ENCODE peak calls at places on chromosomes 2 and 18, in six cellular contexts. C is K562, U is HCT116, X is body of pancreas, A is IMR-90, J is gastrocnemius medialis. P is an unnamed sample.

GRCh38 chr2:232456296-232457120 is 555 bp downstream of the ALPI start:
- DNase-seq in U (no peak), J (no peak), X (no peak), C (no peak), A (no peak), P (no peak)

GRCh38 chr2:189217546-189217945 is 38.0 kb upstream of the COL5A2 start:
- DNase-seq in U (no peak), X (no peak), C (no peak), J (no peak), A (peak; percentile 84), P (no peak)

GRCh38 chr2:24613154-24613814 is 122.2 kb downstream of the NCOA1 start:
- DNase-seq in A (peak; percentile 76), C (peak; percentile 50), U (peak; percentile 24), J (peak; percentile 46), X (no peak), P (no peak)

GRCh38 chr2:69340101-69340775 is 46.8 kb downstream of the GFPT1 start:
- DNase-seq in C (no peak), A (peak; percentile 56), U (no peak), J (no peak), X (no peak), P (no peak)

GRCh38 chr2:100011272-100011711 is 131.1 kb downstream of the AFF3 start:
- DNase-seq in J (no peak), C (no peak), U (no peak), A (peak; percentile 99), X (no peak), P (no peak)

GRCh38 chr2:178874529-178875240 is 67.5 kb upstream of the TTN start:
- DNase-seq in A (no peak), J (peak; percentile 71), X (peak; percentile 46), U (no peak), C (no peak), P (no peak)

GRCh38 chr18:69444221-69444620 is 43.5 kb downstream of the DOK6 start:
- DNase-seq in C (no peak), A (no peak), X (no peak), U (no peak), J (no peak), P (no peak)

GRCh38 chr18:47944972-47945843 is 14.7 kb upstream of the SMAD2 start:
- DNase-seq in J (no peak), A (peak; percentile 25), X (no peak), C (peak; percentile 12), U (no peak), P (peak; percentile 31)

GRCh38 chr18:26083099-26083498 is 7.3 kb downstream of the SS18 start:
- DNase-seq in U (no peak), J (no peak), X (no peak), C (no peak), A (no peak), P (no peak)

GRCh38 chr2:20012282-20013060 is at the start of gene MATN3:
- DNase-seq in A (no peak), U (no peak), X (peak; percentile 53), J (no peak), C (peak; percentile 41), P (peak; percentile 59)

GRCh38 chr2:95327861-95328260 is 30.7 kb downstream of the KCNIP3 start:
- DNase-seq in X (no peak), C (no peak), U (no peak), J (no peak), A (no peak), P (no peak)

GRCh38 chr2:218658671-218659257 is 659 bp downstream of the ZNF142 start:
- DNase-seq in X (peak; percentile 51), A (peak; percentile 38), J (no peak), U (peak; percentile 66), C (peak; percentile 66), P (no peak)

GRCh38 chr2:48221846-48222516 is 308.0 kb upstream of the STON1 start:
- DNase-seq in A (no peak), U (no peak), C (no peak), X (no peak), J (no peak), P (no peak)

GRCh38 chr2:53901192-53901591 is 41.4 kb upstream of the GPR75 start:
- DNase-seq in J (no peak), C (no peak), X (no peak), A (no peak), U (no peak), P (no peak)

GRCh38 chr2:173747037-173747436 is 218.1 kb downstream of the SP3 start:
- DNase-seq in J (no peak), C (no peak), A (no peak), X (no peak), U (no peak), P (no peak)

GRCh38 chr18:57223160-57223870 is 76.4 kb downstream of the BOD1L2 start:
- DNase-seq in U (no peak), J (no peak), X (no peak), A (no peak), C (no peak), P (no peak)

GRCh38 chr2:63012541-63012940 is 38.1 kb upstream of the OTX1 start:
- DNase-seq in C (no peak), U (no peak), X (no peak), J (no peak), A (peak; percentile 61), P (no peak)

GRCh38 chr2:80496770-80497169 is 192.2 kb upstream of the LRRTM1 start:
- DNase-seq in X (no peak), J (no peak), C (no peak), U (no peak), A (peak; percentile 80), P (no peak)

GRCh38 chr2:46050489-46050888 is 246.7 kb upstream of the EPAS1 start:
- DNase-seq in J (no peak), C (no peak), A (no peak), X (no peak), U (no peak), P (no peak)

GRCh38 chr2:85106489-85107180 is 26.6 kb upstream of the TCF7L1 start:
- DNase-seq in J (no peak), X (no peak), A (peak; percentile 87), C (no peak), U (no peak), P (no peak)

GRCh38 chr18:32018331-32019250 is at the start of gene RNF125:
- DNase-seq in U (peak; percentile 87), X (peak; percentile 81), J (peak; percentile 41), C (peak; percentile 86), A (peak; percentile 68), P (peak; percentile 77)

GRCh38 chr18:45517181-45517741 is 98.0 kb upstream of the SLC14A2 start:
- DNase-seq in J (peak; percentile 67), X (peak; percentile 11), U (no peak), A (no peak), C (no peak), P (peak; percentile 17)

GRCh38 chr2:112021781-112022231 is 33.3 kb upstream of the TMEM87B start:
- DNase-seq in J (no peak), U (no peak), X (no peak), A (peak; percentile 45), C (peak; percentile 59), P (no peak)

GRCh38 chr2:185161701-185162100 is 563.4 kb downstream of the ZNF804A start:
- DNase-seq in C (no peak), J (no peak), X (no peak), U (no peak), A (no peak), P (no peak)
- H3K27me3 ChIP-seq in C (no peaks in the 10 kb centered on the region), J (no peaks in the 10 kb centered on the region), X (no peaks in the 10 kb centered on the region), U (no peaks in the 10 kb centered on the region), A (no peaks in the 10 kb centered on the region), P (no peaks in the 10 kb centered on the region)

GRCh38 chr2:235553291-235553690 is 59.4 kb downstream of the AGAP1 start:
- DNase-seq in U (no peak), C (no peak), X (no peak), A (no peak), J (no peak), P (no peak)

GRCh38 chr2:235553696-235554100 is 59.9 kb downstream of the AGAP1 start:
- DNase-seq in A (no peak), C (peak; percentile 17), J (no peak), U (no peak), X (peak; percentile 45), P (no peak)

GRCh38 chr2:235551965-235552364 is 58.1 kb downstream of the AGAP1 start:
- DNase-seq in X (peak; percentile 69), J (no peak), C (peak; percentile 35), U (peak; percentile 22), A (peak; percentile 48), P (peak; percentile 63)

GRCh38 chr2:235554385-235554784 is 60.5 kb downstream of the AGAP1 start:
- DNase-seq in X (no peak), J (no peak), A (no peak), C (no peak), U (no peak), P (no peak)

GRCh38 chr2:235552671-235553070 is 58.8 kb downstream of the AGAP1 start:
- DNase-seq in X (no peak), A (no peak), C (no peak), J (no peak), U (no peak), P (no peak)
- H3K4me1 ChIP-seq in X (peaks cover 55% of the 10 kb centered on the region), A (peaks cover 4% of the 10 kb centered on the region), C (peaks cover 5% of the 10 kb centered on the region), J (peaks cover 25% of the 10 kb centered on the region), U (peaks cover 22% of the 10 kb centered on the region), P (peaks cover 13% of the 10 kb centered on the region)

GRCh38 chr2:213021971-213022899 is 129.2 kb downstream of the IKZF2 start:
- DNase-seq in A (peak; percentile 75), X (no peak), U (no peak), C (no peak), J (no peak), P (no peak)
- TF ChIP-seq POLR2A in A (no peak), X (no peak), U (no peak), C (no peak), J (no peak), P (no peak)

DNA sequence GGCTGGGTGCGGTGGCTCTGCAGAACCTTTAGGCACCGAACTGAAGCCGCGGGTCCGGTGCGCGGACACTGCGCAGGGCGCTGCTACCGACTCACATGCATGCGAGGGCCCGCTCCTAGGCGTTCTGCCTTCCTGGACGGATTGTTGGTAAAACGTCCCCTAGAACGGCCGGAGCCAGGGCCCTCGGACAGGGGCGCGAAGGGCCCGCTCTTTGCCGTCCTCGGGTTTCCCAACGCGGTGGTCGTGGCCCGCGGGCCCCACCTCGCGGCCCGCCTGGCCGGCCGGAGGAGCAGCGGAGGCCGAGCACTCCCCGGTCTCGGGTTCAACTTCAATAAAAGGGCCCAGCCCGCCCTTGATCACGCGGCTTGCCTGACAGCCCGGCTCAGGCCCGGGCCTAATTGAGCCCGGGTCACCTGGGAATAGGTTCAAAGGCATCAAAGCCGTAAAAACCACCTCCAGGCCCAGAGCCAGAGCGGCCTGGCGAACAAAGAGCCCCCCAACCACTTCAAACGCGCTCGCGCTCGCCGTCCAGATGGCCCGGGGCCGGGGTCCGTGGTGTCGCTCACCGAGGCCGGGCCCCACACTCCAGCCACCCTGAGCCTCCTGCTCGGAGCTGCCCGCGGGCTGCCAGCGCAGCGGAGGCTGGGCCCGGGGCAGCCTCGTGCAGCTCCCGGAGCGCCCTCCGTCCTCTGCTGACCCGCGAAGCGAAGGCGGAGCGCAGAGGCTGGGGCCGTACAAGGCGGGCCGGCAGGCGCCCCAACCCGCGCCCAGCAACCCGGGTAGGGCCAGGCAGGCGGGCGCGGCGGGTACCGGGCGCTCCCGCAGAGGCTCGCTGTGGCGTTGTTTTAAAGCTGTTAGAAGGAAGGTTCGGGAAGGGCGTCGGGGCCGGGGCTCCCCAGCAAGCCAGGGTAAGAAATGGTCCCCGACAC is 1.1 kb upstream of the TWIST2 start:
- DNase-seq in A (no peak), J (no peak), U (no peak), X (no peak), C (no peak), P (no peak)
- H3K27me3 ChIP-seq in A (no peaks in the 10 kb centered on the region), J (peaks cover 71% of the 10 kb centered on the region), U (no peaks in the 10 kb centered on the region), X (peaks cover 40% of the 10 kb centered on the region), C (peaks cover 29% of the 10 kb centered on the region), P (peaks cover 42% of the 10 kb centered on the region)

GRCh38 chr2:169828141-169828811 is 1.0 kb downstream of the UBR3 start:
- DNase-seq in U (no peak), C (peak; percentile 79), A (peak; percentile 41), X (peak; percentile 49), J (peak; percentile 64), P (peak; percentile 44)
- H3K4me1 ChIP-seq in U (peaks cover 27% of the 10 kb centered on the region), C (peaks cover 22% of the 10 kb centered on the region), A (peaks cover 2% of the 10 kb centered on the region), X (peaks cover 36% of the 10 kb centered on the region), J (peaks cover 59% of the 10 kb centered on the region), P (peaks cover 56% of the 10 kb centered on the region)

P was measured in adrenal gland.